ENCODE peak calls at places on chromosomes 4 and X, in nine cellular contexts. I is hepatocyte; S is heart right ventricle; V is MM.1S; B is BJ; O is pancreas; M is tibial artery; R is neuronal stem cell; T is naive thymus-derived CD4-positive, alpha-beta T cell. Q is an unnamed sample.

GRCh38 chr4:121336706-121337105 is 44.1 kb downstream of the QRFPR start:
- DNase-seq in I (no peak), S (no peak), V (no peak), B (no peak), O (no peak), M (no peak), R (no peak), T (no peak), Q (no peak)

GRCh38 chr4:791866-792630 is 33.9 kb downstream of the CPLX1 start:
- DNase-seq in I (no peak), S (no peak), V (no peak), B (no peak), O (peak; percentile 68), M (no peak), R (no peak), T (no peak), Q (peak; percentile 89)

GRCh38 chrX:46204721-46205422 is 340.3 kb downstream of the ZNF674 start:
- DNase-seq in I (no peak), S (no peak), V (peak; percentile 6), B (no peak), O (no peak), M (no peak), R (no peak), T (no peak), Q (no peak)

GRCh38 chr4:68271851-68272756 is 26.6 kb upstream of the TMPRSS11B start:
- DNase-seq in I (peak; percentile 34), S (no peak), V (peak; percentile 55), B (peak; percentile 28), O (no peak), M (no peak), R (peak; percentile 49), T (no peak), Q (peak; percentile 63)

GRCh38 chr4:3874525-3875110 is 108.4 kb downstream of the ADRA2C start:
- DNase-seq in I (no peak), S (no peak), V (no peak), B (no peak), O (no peak), M (no peak), R (no peak), T (no peak), Q (peak; percentile 35)

GRCh38 chr4:145937990-145938611 is 522 bp downstream of the ZNF827 start:
- DNase-seq in I (peak; percentile 63), S (no peak), V (peak; percentile 31), B (no peak), O (no peak), M (no peak), R (peak; percentile 36), T (peak; percentile 20), Q (peak; percentile 72)

GRCh38 chrX:120517936-120518335 is 42.8 kb downstream of the CUL4B start:
- DNase-seq in I (no peak), S (no peak), V (no peak), B (peak; percentile 12), O (no peak), M (no peak), R (no peak), T (no peak), Q (no peak)

GRCh38 chr4:147362868-147363440 is 117.9 kb upstream of the EDNRA start:
- DNase-seq in I (peak; percentile 66), S (peak; percentile 76), V (no peak), B (no peak), O (peak; percentile 54), M (peak; percentile 54), R (no peak), T (no peak), Q (no peak)

GRCh38 chr4:88211473-88212252 is 53.2 kb upstream of the ABCG2 start:
- DNase-seq in I (peak; percentile 67), S (no peak), V (peak; percentile 70), B (no peak), O (no peak), M (no peak), R (peak; percentile 72), T (no peak), Q (peak; percentile 77)

GRCh38 chr4:107760281-107760947 is 40.4 kb upstream of the PAPSS1 start:
- DNase-seq in I (peak; percentile 28), S (peak; percentile 12), V (no peak), B (no peak), O (peak; percentile 67), M (no peak), R (no peak), T (no peak), Q (peak; percentile 53)

GRCh38 chrX:130654409-130654970 is 248.5 kb downstream of the ENOX2 start:
- DNase-seq in I (no peak), S (no peak), V (no peak), B (peak; percentile 8), O (no peak), M (no peak), R (no peak), T (no peak), Q (no peak)

GRCh38 chr4:108149588-108150380 is 18.9 kb downstream of the LEF1 start:
- DNase-seq in I (no peak), S (no peak), V (no peak), B (peak; percentile 87), O (no peak), M (no peak), R (no peak), T (no peak), Q (no peak)

GRCh38 chr4:56448301-56448700 is 12.2 kb downstream of the PAICS start:
- DNase-seq in I (no peak), S (no peak), V (no peak), B (no peak), O (no peak), M (no peak), R (no peak), T (no peak), Q (no peak)

GRCh38 chr4:56128231-56128630 is 179.5 kb downstream of the CEP135 start:
- DNase-seq in I (no peak), S (no peak), V (no peak), B (no peak), O (no peak), M (no peak), R (no peak), T (no peak), Q (no peak)

GRCh38 chr4:130563185-130563890 is 1467.4 kb downstream of the C4orf33 start:
- DNase-seq in I (peak; percentile 77), S (no peak), V (peak; percentile 26), B (peak; percentile 9), O (peak; percentile 64), M (no peak), R (peak; percentile 52), T (no peak), Q (peak; percentile 88)

DNA sequence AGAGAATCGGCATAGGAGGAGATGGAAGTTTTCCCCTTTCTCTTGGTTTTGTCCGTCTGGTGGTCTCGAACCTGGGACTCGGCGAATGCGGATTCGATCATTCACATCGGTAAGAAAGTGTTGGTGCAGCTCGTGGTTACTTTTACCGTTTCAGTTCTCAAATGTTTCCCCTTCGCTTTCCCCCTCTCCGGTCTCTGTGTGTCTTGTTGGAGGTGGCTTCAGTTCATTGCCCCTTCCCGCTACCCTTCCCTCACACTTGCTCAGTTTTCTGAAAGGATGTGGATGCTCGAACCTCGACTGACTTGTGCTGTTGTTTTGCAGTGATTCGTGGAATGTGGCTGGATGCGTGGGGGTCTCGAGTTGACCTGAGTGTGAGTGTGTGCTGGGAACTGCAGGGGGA is 870 bp downstream of the GRID2 start:
- DNase-seq in I (peak; percentile 4), S (no peak), V (no peak), B (no peak), O (no peak), M (no peak), R (peak; percentile 30), T (no peak), Q (peak; percentile 77)
- H3K27me3 ChIP-seq in I (peaks cover 76% of the 10 kb centered on the region), S (peaks cover 75% of the 10 kb centered on the region), V (no peaks in the 10 kb centered on the region), B (peaks cover 12% of the 10 kb centered on the region), O (peaks cover 19% of the 10 kb centered on the region), M (peaks cover 32% of the 10 kb centered on the region), R (no peaks in the 10 kb centered on the region), T (no peaks in the 10 kb centered on the region), Q (peaks cover 32% of the 10 kb centered on the region)

DNA sequence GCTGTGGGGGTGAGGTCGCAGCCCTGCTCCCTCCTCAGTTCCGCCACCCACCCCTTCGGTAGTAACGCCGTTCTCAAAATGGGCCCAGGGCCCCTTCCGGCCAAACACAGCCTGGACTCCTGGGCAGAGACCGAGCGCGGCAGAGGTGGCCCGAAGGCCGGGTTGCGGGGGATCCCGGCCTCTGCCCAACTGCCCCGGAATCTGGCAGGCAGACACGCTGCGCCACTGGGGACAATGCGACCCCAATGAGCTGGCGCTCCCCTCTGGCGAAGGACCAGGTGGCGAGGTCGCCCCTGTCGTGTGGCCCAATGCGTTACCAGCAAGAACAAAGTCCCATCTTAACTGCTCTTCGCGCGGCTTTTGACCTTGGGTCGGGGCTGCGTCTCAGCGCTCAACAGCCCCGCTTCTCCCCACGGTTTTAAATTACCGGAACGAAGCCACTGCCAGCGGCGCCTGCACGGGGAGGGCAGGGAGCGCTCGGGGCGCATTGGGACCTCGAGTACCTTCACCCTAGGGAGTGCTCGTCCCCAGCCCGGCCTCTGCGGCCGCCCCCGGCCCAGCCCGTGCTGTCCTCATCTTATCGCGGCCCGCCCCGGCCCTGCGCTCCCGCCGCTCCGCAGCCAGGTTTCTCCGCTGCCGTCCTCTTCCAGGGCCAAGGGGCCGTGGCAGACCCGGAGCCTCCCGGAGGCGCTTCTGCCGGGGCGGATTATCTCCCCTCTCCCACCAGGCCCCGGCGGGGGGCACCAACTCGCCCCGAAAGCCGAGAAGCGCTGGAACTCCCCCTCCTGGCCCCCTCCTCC is 22.2 kb upstream of the HMX1 start:
- DNase-seq in I (no peak), S (no peak), V (no peak), B (no peak), O (no peak), M (no peak), R (no peak), T (no peak), Q (peak; percentile 81)
- H3K27me3 ChIP-seq in I (peaks cover 91% of the 10 kb centered on the region), S (peaks cover 95% of the 10 kb centered on the region), V (peaks cover 94% of the 10 kb centered on the region), B (peaks cover 20% of the 10 kb centered on the region), O (peaks cover 28% of the 10 kb centered on the region), M (peaks cover 91% of the 10 kb centered on the region), R (peaks cover 46% of the 10 kb centered on the region), T (no peaks in the 10 kb centered on the region), Q (peaks cover 99% of the 10 kb centered on the region)

GRCh38 chr4:4969298-4969697 is 50.0 kb downstream of the CYTL1 start:
- DNase-seq in I (no peak), S (no peak), V (no peak), B (no peak), O (no peak), M (peak; percentile 89), R (no peak), T (no peak), Q (no peak)
- H3K27me3 ChIP-seq in I (no peaks in the 10 kb centered on the region), S (peaks cover 2% of the 10 kb centered on the region), V (no peaks in the 10 kb centered on the region), B (no peaks in the 10 kb centered on the region), O (no peaks in the 10 kb centered on the region), M (no peaks in the 10 kb centered on the region), R (no peaks in the 10 kb centered on the region), T (no peaks in the 10 kb centered on the region), Q (no peaks in the 10 kb centered on the region)

GRCh38 chr4:8871417-8872401 is at the start of gene HMX1:
- DNase-seq in I (peak; percentile 41), S (no peak), V (no peak), B (no peak), O (no peak), M (no peak), R (no peak), T (no peak), Q (peak; percentile 91)

GRCh38 chr4:8870647-8871416 is 807 bp downstream of the HMX1 start:
- DNase-seq in I (no peak), S (no peak), V (no peak), B (no peak), O (no peak), M (no peak), R (no peak), T (no peak), Q (no peak)

GRCh38 chr4:8869002-8869878 is 2.4 kb downstream of the HMX1 start:
- DNase-seq in I (no peak), S (no peak), V (no peak), B (no peak), O (no peak), M (no peak), R (no peak), T (no peak), Q (peak; percentile 55)

GRCh38 chr4:8868321-8869001 is 3.2 kb downstream of the HMX1 start:
- DNase-seq in I (no peak), S (no peak), V (no peak), B (no peak), O (no peak), M (no peak), R (no peak), T (no peak), Q (no peak)

GRCh38 chr4:8869879-8870646 is 1.6 kb downstream of the HMX1 start:
- DNase-seq in I (no peak), S (no peak), V (no peak), B (no peak), O (no peak), M (no peak), R (no peak), T (no peak), Q (peak; percentile 52)
- H3K27me3 ChIP-seq in I (peaks cover 90% of the 10 kb centered on the region), S (peaks cover 95% of the 10 kb centered on the region), V (peaks cover 65% of the 10 kb centered on the region), B (peaks cover 47% of the 10 kb centered on the region), O (peaks cover 52% of the 10 kb centered on the region), M (peaks cover 96% of the 10 kb centered on the region), R (peaks cover 91% of the 10 kb centered on the region), T (peaks cover 3% of the 10 kb centered on the region), Q (peaks cover 97% of the 10 kb centered on the region)

Q was measured in endodermal cell.